ENCODE peak calls at places on chromosome 21, in four cellular contexts. Q is foreskin keratinocyte, J is NCI-H2081, D is WTC11. H is an unnamed sample.

GRCh38 chr21:42532466-42533181 is 19.0 kb downstream of the SLC37A1 start:
- DNase-seq in Q (no peak), J (no peak), D (no peak), H (no peak)

GRCh38 chr21:28794341-28794970 is 198.2 kb downstream of the LTN1 start:
- DNase-seq in Q (no peak), J (no peak), D (no peak), H (no peak)

GRCh38 chr21:44942566-44942965 is 2.7 kb downstream of the SLX9 start:
- DNase-seq in Q (no peak), J (no peak), D (no peak), H (no peak)

GRCh38 chr21:24693779-24694178 is 913.5 kb downstream of the MRPL39 start:
- DNase-seq in Q (no peak), J (no peak), D (no peak), H (no peak)

GRCh38 chr21:28822882-28823335 is 169.8 kb downstream of the LTN1 start:
- DNase-seq in Q (no peak), J (no peak), D (no peak), H (no peak)

GRCh38 chr21:46552865-46553379 is 52.0 kb downstream of the S100B start:
- DNase-seq in Q (no peak), J (no peak), D (no peak), H (no peak)

GRCh38 chr21:38377165-38378093 is 120.6 kb downstream of the KCNJ15 start:
- DNase-seq in Q (no peak), J (no peak), D (no peak), H (no peak)

GRCh38 chr21:33896691-33897090 is 18.9 kb downstream of the ATP5PO start:
- DNase-seq in Q (no peak), J (no peak), D (no peak), H (no peak)

GRCh38 chr21:42833859-42834729 is 45.2 kb downstream of the WDR4 start:
- DNase-seq in Q (no peak), J (no peak), D (no peak), H (no peak)

GRCh38 chr21:42319851-42320602 is 4.8 kb upstream of the TFF3 start:
- DNase-seq in Q (no peak), J (no peak), D (no peak), H (no peak)

GRCh38 chr21:37483776-37484175 is 117.2 kb downstream of the DYRK1A start:
- DNase-seq in Q (no peak), J (no peak), D (peak), H (no peak)

GRCh38 chr21:36551731-36552457 is 72.0 kb upstream of the CLDN14 start:
- DNase-seq in Q (peak), J (no peak), D (no peak), H (no peak)

GRCh38 chr21:42248241-42248640 is 29.3 kb downstream of the ABCG1 start:
- DNase-seq in Q (no peak), J (no peak), D (no peak), H (no peak)

GRCh38 chr21:42424848-42425602 is 21.3 kb downstream of the UBASH3A start:
- DNase-seq in Q (no peak), J (no peak), D (no peak), H (no peak)

GRCh38 chr21:46363698-46364097 is 39.7 kb downstream of the PCNT start:
- DNase-seq in Q (no peak), J (no peak), D (no peak), H (no peak)

GRCh38 chr21:32843561-32843960 is 72.0 kb upstream of the PAXBP1 start:
- DNase-seq in Q (no peak), J (no peak), D (no peak), H (no peak)